ENCODE peak calls at places on chromosomes 16 and 17, in nine cellular contexts. X, Z, S, L, A, V, I, J and U are unnamed samples.

GRCh38 chr17:44677136-44677535 is 12.4 kb downstream of the CCDC43 start:
- DNase-seq in X (no peak), Z (no peak), S (no peak), L (no peak), A (no peak), V (no peak), I (no peak), J (no peak), U (no peak)

GRCh38 chr16:21069986-21070385 is 80.7 kb downstream of the DNAH3 start:
- DNase-seq in X (no peak), Z (no peak), S (no peak), L (no peak), A (no peak), V (no peak), I (no peak), J (no peak), U (no peak)

GRCh38 chr17:17712268-17712924 is 31.1 kb downstream of the RAI1 start:
- DNase-seq in X (no peak), Z (no peak), S (peak), L (no peak), A (no peak), V (no peak), I (no peak), J (no peak), U (no peak)

GRCh38 chr16:55000595-55000994 is 69.9 kb downstream of the IRX5 start:
- DNase-seq in X (no peak), Z (no peak), S (no peak), L (no peak), A (no peak), V (no peak), I (no peak), J (no peak), U (no peak)

GRCh38 chr17:78502611-78503148 is 74.5 kb downstream of the DNAH17 start:
- DNase-seq in X (no peak), Z (no peak), S (no peak), L (no peak), A (no peak), V (no peak), I (no peak), J (no peak), U (no peak)

GRCh38 chr16:89815639-89816348 is 653 bp downstream of the FANCA start:
- DNase-seq in X (no peak), Z (no peak), S (peak), L (no peak), A (no peak), V (no peak), I (no peak), J (no peak), U (no peak)

GRCh38 chr16:70725912-70726828 is 40.3 kb upstream of the MTSS2 start:
- DNase-seq in X (no peak), Z (no peak), S (no peak), L (peak), A (peak), V (peak), I (no peak), J (peak), U (no peak)

GRCh38 chr17:50198026-50198669 is 3.3 kb downstream of the COL1A1 start:
- DNase-seq in X (no peak), Z (peak), S (peak), L (no peak), A (peak), V (peak), I (peak), J (peak), U (no peak)

GRCh38 chr16:48534601-48535340 is 75.2 kb downstream of the N4BP1 start:
- DNase-seq in X (no peak), Z (no peak), S (no peak), L (no peak), A (no peak), V (no peak), I (no peak), J (peak), U (no peak)

GRCh38 chr16:88434353-88434690 is 18.8 kb upstream of the ZFPM1 start:
- DNase-seq in X (no peak), Z (no peak), S (no peak), L (no peak), A (no peak), V (no peak), I (no peak), J (no peak), U (no peak)

GRCh38 chr16:24635900-24636610 is 93.4 kb upstream of the TNRC6A start:
- DNase-seq in X (peak), Z (no peak), S (no peak), L (peak), A (peak), V (peak), I (no peak), J (peak), U (no peak)

GRCh38 chr17:50265690-50266306 is 8.5 kb upstream of the TMEM92 start:
- DNase-seq in X (no peak), Z (no peak), S (no peak), L (no peak), A (no peak), V (no peak), I (no peak), J (no peak), U (no peak)

GRCh38 chr16:65657556-65657955 is 535.7 kb upstream of the CDH11 start:
- DNase-seq in X (no peak), Z (no peak), S (no peak), L (no peak), A (no peak), V (no peak), I (no peak), J (no peak), U (no peak)

GRCh38 chr17:61815863-61816523 is 47.3 kb downstream of the BRIP1 start:
- DNase-seq in X (no peak), Z (no peak), S (no peak), L (no peak), A (no peak), V (no peak), I (no peak), J (no peak), U (no peak)

GRCh38 chr16:80954985-80955384 is 51.7 kb downstream of the CMC2 start:
- DNase-seq in X (no peak), Z (no peak), S (no peak), L (no peak), A (no peak), V (no peak), I (no peak), J (no peak), U (no peak)

GRCh38 chr17:20206068-20206467 is 196.9 kb downstream of the SPECC1 start:
- DNase-seq in X (no peak), Z (peak), S (no peak), L (no peak), A (no peak), V (no peak), I (no peak), J (no peak), U (no peak)

GRCh38 chr16:49268667-49269066 is 13.0 kb downstream of the CBLN1 start:
- DNase-seq in X (no peak), Z (no peak), S (no peak), L (no peak), A (no peak), V (no peak), I (no peak), J (no peak), U (no peak)

GRCh38 chr17:77778636-77779524 is 179.6 kb upstream of the TNRC6C start:
- DNase-seq in X (no peak), Z (no peak), S (no peak), L (no peak), A (peak), V (peak), I (no peak), J (peak), U (no peak)

GRCh38 chr16:27111486-27111885 is 44.8 kb downstream of the C16orf82 start:
- DNase-seq in X (no peak), Z (no peak), S (no peak), L (no peak), A (no peak), V (no peak), I (no peak), J (no peak), U (no peak)

GRCh38 chr17:10396529-10397163 is 23.8 kb upstream of the MYH13 start:
- DNase-seq in X (no peak), Z (no peak), S (no peak), L (no peak), A (no peak), V (no peak), I (no peak), J (no peak), U (no peak)

GRCh38 chr17:59437766-59438165 is 106.3 kb downstream of the YPEL2 start:
- DNase-seq in X (no peak), Z (no peak), S (no peak), L (no peak), A (no peak), V (no peak), I (no peak), J (no peak), U (no peak)

GRCh38 chr17:73455767-73456166 is 144.0 kb upstream of the CDC42EP4 start:
- DNase-seq in X (no peak), Z (no peak), S (no peak), L (no peak), A (no peak), V (no peak), I (no peak), J (no peak), U (no peak)

GRCh38 chr17:40338058-40338457 is 26.5 kb downstream of the GJD3 start:
- DNase-seq in X (no peak), Z (no peak), S (no peak), L (no peak), A (no peak), V (no peak), I (no peak), J (no peak), U (no peak)

GRCh38 chr17:30808785-30809286 is 15.7 kb downstream of the CRLF3 start:
- DNase-seq in X (no peak), Z (no peak), S (peak), L (no peak), A (no peak), V (no peak), I (peak), J (no peak), U (no peak)